ENCODE peak calls at places on chromosomes 1 and 21, in seven cellular contexts. Y is adrenal gland; K is heart right ventricle; R is MM.1S; M is omental fat pad; Z is stimulated activated CD4-positive, alpha-beta T cell treated with anti-CD3 and anti-CD28 coated beads, Interleukin-1b, Interleukin-23, amount 100 ng/mL, for 48 hours; H is aorta. C is an unnamed sample.

GRCh38 chr1:21329209-21329844 is 39.1 kb upstream of the ECE1 start:
- DNase-seq in K (no peak), Z (no peak), Y (peak; percentile 85), M (no peak), R (no peak), H (no peak), C (no peak)

GRCh38 chr1:212323065-212323464 is 37.9 kb downstream of the PPP2R5A start:
- DNase-seq in K (no peak), Y (no peak), M (no peak), R (no peak), Z (no peak), H (no peak), C (no peak)

GRCh38 chr1:107965112-107965991 is at the start of gene VAV3:
- DNase-seq in Y (peak; percentile 77), H (peak; percentile 88), Z (peak; percentile 74), K (peak; percentile 84), R (peak; percentile 35), M (no peak), C (peak; percentile 74)

GRCh38 chr1:166947398-166948043 is 27.8 kb downstream of the ILDR2 start:
- DNase-seq in R (no peak), M (peak; percentile 25), Z (no peak), H (peak; percentile 60), K (peak; percentile 40), Y (peak; percentile 26), C (peak; percentile 11)

GRCh38 chr1:32644426-32644825 is 5.9 kb downstream of the ZBTB8OS start:
- DNase-seq in K (no peak), Y (no peak), M (no peak), Z (no peak), R (no peak), H (no peak), C (no peak)

GRCh38 chr1:203871114-203871875 is 9.9 kb downstream of the SNRPE start:
- DNase-seq in R (peak; percentile 52), Y (peak; percentile 64), M (no peak), H (no peak), K (no peak), Z (no peak), C (no peak)

GRCh38 chr1:36203554-36204346 is 20.5 kb upstream of the THRAP3 start:
- DNase-seq in M (peak; percentile 46), Y (peak; percentile 90), H (peak; percentile 83), K (peak; percentile 67), R (no peak), Z (no peak), C (no peak)

GRCh38 chr1:54227836-54228435 is 28.0 kb downstream of the MRPL37 start:
- DNase-seq in K (no peak), Z (no peak), R (no peak), Y (no peak), H (no peak), M (no peak), C (no peak)

GRCh38 chr1:85407978-85408377 is 57.0 kb downstream of the DDAH1 start:
- DNase-seq in H (no peak), Z (no peak), R (no peak), M (no peak), K (no peak), Y (no peak), C (no peak)

GRCh38 chr1:65525297-65526048 is 105.0 kb downstream of the LEPR start:
- DNase-seq in R (no peak), Y (no peak), M (no peak), H (peak; percentile 52), K (peak; percentile 21), Z (no peak), C (no peak)

GRCh38 chr21:45132841-45133573 is 58.6 kb downstream of the ADARB1 start:
- DNase-seq in K (no peak), M (no peak), Z (no peak), Y (no peak), R (no peak), H (peak; percentile 73), C (no peak)

GRCh38 chr1:71490432-71490831 is 409.6 kb upstream of the ZRANB2 start:
- DNase-seq in K (no peak), M (no peak), R (no peak), Z (no peak), H (no peak), Y (no peak), C (no peak)

GRCh38 chr21:35150562-35151226 is 101.6 kb upstream of the RUNX1 start:
- DNase-seq in Z (no peak), R (no peak), K (no peak), M (no peak), Y (no peak), H (no peak), C (no peak)

GRCh38 chr1:83102630-83103071 is 896.3 kb downstream of the TTLL7 start:
- DNase-seq in M (no peak), Y (no peak), K (no peak), H (no peak), Z (no peak), R (no peak), C (no peak)

GRCh38 chr1:26677306-26678115 is 18.3 kb upstream of the ARID1A start:
- DNase-seq in H (peak; percentile 76), Z (peak; percentile 58), K (peak; percentile 63), M (no peak), R (peak; percentile 89), Y (peak; percentile 81), C (peak; percentile 76)

GRCh38 chr1:204684206-204684536 is 1.4 kb downstream of the LRRN2 start:
- DNase-seq in M (no peak), Y (no peak), H (no peak), K (no peak), R (no peak), Z (no peak), C (no peak)

GRCh38 chr21:15679630-15680029 is 50.2 kb upstream of the USP25 start:
- DNase-seq in H (no peak), Z (no peak), R (no peak), M (no peak), Y (no peak), K (no peak), C (no peak)

GRCh38 chr1:200493344-200493743 is 83.5 kb upstream of the ZNF281 start:
- DNase-seq in H (no peak), R (no peak), Y (no peak), K (no peak), M (no peak), Z (no peak), C (no peak)

GRCh38 chr1:149986486-149987296 is 23.8 kb downstream of the OTUD7B start:
- DNase-seq in Z (no peak), R (no peak), M (no peak), K (no peak), H (no peak), Y (no peak), C (no peak)

GRCh38 chr1:45929257-45929687 is 125.9 kb downstream of the MAST2 start:
- DNase-seq in Z (no peak), H (no peak), K (no peak), R (no peak), Y (peak; percentile 34), M (no peak), C (no peak)

GRCh38 chr21:24336491-24336890 is 1270.8 kb downstream of the MRPL39 start:
- DNase-seq in Y (no peak), K (no peak), M (no peak), R (no peak), Z (no peak), H (no peak), C (no peak)

GRCh38 chr1:186958520-186958919 is 129.8 kb downstream of the PLA2G4A start:
- DNase-seq in M (no peak), R (no peak), Z (no peak), K (no peak), H (no peak), Y (no peak), C (no peak)

C was measured in activated CD4-positive, alpha-beta memory T cell treated with anti-CD3 and anti-CD28 coated beads for 36 hours.